ENCODE peak calls at places on chromosomes 5 and 9, in ten cellular contexts. C is BJ, O is breast epithelium, V is uterus, Z is cardiac fibroblast, Y is Caco-2, Q is astrocyte, A is gastrocnemius medialis, X is right atrium auricular region, P is DND-41. B is an unnamed sample.

GRCh38 chr5:110361501-110361900 is 365.0 kb downstream of the TMEM232 start:
- DNase-seq in Q (peak; percentile 91), X (no peak), V (no peak), Y (no peak), A (no peak), C (no peak), Z (no peak), P (no peak), O (no peak), B (no peak)

GRCh38 chr5:127041571-127041970 is 11.2 kb upstream of the MARCHF3 start:
- DNase-seq in V (no peak), Y (no peak), Q (peak; percentile 10), C (no peak), Z (peak; percentile 66), X (no peak), P (no peak), A (no peak), O (no peak), B (no peak)

GRCh38 chr9:973295-973842 is 3.1 kb upstream of the DMRT3 start:
- DNase-seq in A (no peak), P (no peak), C (no peak), O (no peak), Q (no peak), Z (no peak), X (no peak), Y (no peak), V (no peak), B (no peak)

GRCh38 chr5:179533024-179533423 is 17.3 kb upstream of the RUFY1 start:
- DNase-seq in C (no peak), X (no peak), P (no peak), Q (no peak), O (no peak), V (no peak), Y (no peak), Z (no peak), A (no peak), B (no peak)

GRCh38 chr9:111959468-111959941 is 62.9 kb downstream of the UGCG start:
- DNase-seq in Q (peak; percentile 92), O (no peak), V (no peak), X (peak; percentile 81), P (no peak), Z (peak; percentile 99), Y (peak; percentile 84), C (peak; percentile 74), A (peak; percentile 69), B (no peak)

GRCh38 chr5:135081240-135081639 is 47.2 kb upstream of the PITX1 start:
- DNase-seq in Q (no peak), X (no peak), A (no peak), V (no peak), Z (no peak), C (no peak), Y (no peak), P (no peak), O (no peak), B (no peak)

GRCh38 chr5:138932171-138932810 is 57.2 kb upstream of the LRRTM2 start:
- DNase-seq in O (peak; percentile 15), P (no peak), A (no peak), X (peak; percentile 52), V (no peak), C (no peak), Q (no peak), Y (no peak), Z (no peak), B (no peak)

GRCh38 chr9:124280176-124280691 is 22.5 kb downstream of the NEK6 start:
- DNase-seq in A (no peak), X (peak; percentile 80), Y (no peak), V (peak; percentile 54), Z (peak; percentile 82), P (no peak), C (peak; percentile 54), O (no peak), Q (peak; percentile 90), B (no peak)

GRCh38 chr9:76820431-76820830 is 56.2 kb downstream of the PCA3 start:
- DNase-seq in C (no peak), V (no peak), O (no peak), Y (no peak), Z (no peak), P (no peak), A (no peak), Q (no peak), X (no peak), B (no peak)

GRCh38 chr9:76818271-76818670 is 54.0 kb downstream of the PCA3 start:
- DNase-seq in Q (peak; percentile 98), O (no peak), C (peak; percentile 86), X (peak; percentile 84), A (peak; percentile 8), Z (peak; percentile 97), Y (no peak), V (peak; percentile 93), P (no peak), B (no peak)

GRCh38 chr9:76817489-76817888 is 53.3 kb downstream of the PCA3 start:
- DNase-seq in P (no peak), Y (no peak), X (no peak), V (no peak), O (no peak), Z (peak; percentile 87), Q (peak; percentile 64), C (peak; percentile 43), A (no peak), B (no peak)
- H3K4me3 ChIP-seq in P (no peak overlapping the region), Y (no peak overlapping the region), X (no peak overlapping the region), V (no peak overlapping the region), O (no peak overlapping the region), Z (no peak overlapping the region), Q (no peak overlapping the region), C (no peak overlapping the region), A (no peak overlapping the region), B (no peak overlapping the region)

GRCh38 chr9:126564128-126564527 is 49.6 kb upstream of the LMX1B start:
- DNase-seq in V (no peak), O (no peak), Y (no peak), C (no peak), Z (no peak), X (no peak), A (no peak), P (no peak), Q (no peak), B (no peak)

GRCh38 chr9:126565336-126566128 is 48.2 kb upstream of the LMX1B start:
- DNase-seq in C (no peak), X (no peak), O (no peak), Z (no peak), P (no peak), A (no peak), Y (no peak), Q (no peak), V (no peak), B (no peak)

GRCh38 chr9:126561582-126561981 is 52.1 kb upstream of the LMX1B start:
- DNase-seq in Y (no peak), P (no peak), X (no peak), Z (no peak), Q (no peak), A (no peak), C (no peak), V (no peak), O (no peak), B (no peak)

GRCh38 chr9:126563556-126563955 is 50.2 kb upstream of the LMX1B start:
- DNase-seq in P (no peak), X (no peak), Z (no peak), A (no peak), Y (no peak), O (no peak), V (no peak), C (no peak), Q (no peak), B (no peak)

GRCh38 chr9:126564716-126565115 is 49.0 kb upstream of the LMX1B start:
- DNase-seq in Y (no peak), P (no peak), X (no peak), V (no peak), O (no peak), Z (no peak), Q (no peak), A (no peak), C (no peak), B (no peak)
- TF ChIP-seq CTCF in Y (peak; percentile 55), P (peak; percentile 34), X (no peak), V (no peak), O (no peak), Z (peak; percentile 7), Q (no peak), A (no peak), C (peak; percentile 4), B (peak; percentile 29)

GRCh38 chr9:23824241-23825142 is 1.5 kb downstream of the ELAVL2 start:
- DNase-seq in C (no peak), P (no peak), Z (no peak), A (no peak), O (no peak), Y (no peak), X (no peak), V (no peak), Q (peak; percentile 13), B (no peak)
- H3K4me3 ChIP-seq in C (no peak overlapping the region), P (no peak overlapping the region), Z (no peak overlapping the region), A (peak overlapping the region; percentile 64), O (no peak overlapping the region), Y (no peak overlapping the region), X (no peak overlapping the region), V (peak overlapping the region; percentile 38), Q (peak overlapping the region; percentile 75), B (no peak overlapping the region)

GRCh38 chr5:69368458-69369368 is 607 bp downstream of the AK6 start:
- DNase-seq in O (no peak), Z (peak; percentile 13), X (no peak), Y (no peak), A (no peak), V (peak; percentile 17), P (peak; percentile 39), Q (peak; percentile 54), C (no peak), B (no peak)

GRCh38 chr5:69364850-69365249 is 4.5 kb downstream of the AK6 start:
- DNase-seq in C (no peak), Y (no peak), V (no peak), X (no peak), A (no peak), Q (peak; percentile 4), Z (peak; percentile 27), O (no peak), P (no peak), B (no peak)

GRCh38 chr5:69367697-69368279 is 1.5 kb downstream of the AK6 start:
- DNase-seq in C (no peak), X (no peak), A (no peak), Y (no peak), O (no peak), V (no peak), Z (no peak), Q (no peak), P (no peak), B (no peak)

GRCh38 chr5:69360442-69360841 is 8.9 kb downstream of the AK6 start:
- DNase-seq in Y (no peak), Q (no peak), V (no peak), O (no peak), C (no peak), A (no peak), Z (no peak), X (no peak), P (no peak), B (no peak)

GRCh38 chr5:69364414-69364813 is 4.9 kb downstream of the AK6 start:
- DNase-seq in O (no peak), X (no peak), V (no peak), C (no peak), Q (no peak), Y (no peak), Z (peak; percentile 44), A (no peak), P (no peak), B (no peak)
- TF ChIP-seq CTCF in O (no peak), X (no peak), V (no peak), C (peak; percentile 35), Q (peak; percentile 53), Y (peak; percentile 43), Z (peak; percentile 52), A (peak; percentile 43), P (peak; percentile 57), B (peak; percentile 63)

B was measured in GM12864.